ENCODE peak calls at places on chromosomes 4 and X, in eight cellular contexts. One of them, this sample, is unnamed.
A peak's percentile ranks its signal among the peaks of the same experiment; 100 is the strongest.

GRCh38 chr4:109169160-109169559 is 133.3 kb downstream of the COL25A1 start:
- DNase-seq in HFF-Myc: no peak
- DNase-seq in heart right ventricle: no peak
- DNase-seq in endothelial cell: no peak
- DNase-seq in GM12865: no peak
- DNase-seq in GM10248: no peak
- DNase-seq in heart left ventricle: no peak
- DNase-seq in nephron progenitor cell: no peak
- DNase-seq in this sample: no peak

GRCh38 chrX:110924871-110925270 is 129.3 kb upstream of the CHRDL1 start:
- DNase-seq in HFF-Myc: no peak
- DNase-seq in heart right ventricle: no peak
- DNase-seq in endothelial cell: no peak
- DNase-seq in GM12865: no peak
- DNase-seq in GM10248: no peak
- DNase-seq in heart left ventricle: no peak
- DNase-seq in nephron progenitor cell: no peak
- DNase-seq in this sample: no peak

GRCh38 chr4:9703391-9703790 is 78.0 kb upstream of the DRD5 start:
- DNase-seq in HFF-Myc: no peak
- DNase-seq in heart right ventricle: peak; percentile 37
- DNase-seq in endothelial cell: peak; percentile 79
- DNase-seq in GM12865: peak; percentile 74
- DNase-seq in GM10248: peak; percentile 58
- DNase-seq in heart left ventricle: no peak
- DNase-seq in nephron progenitor cell: peak; percentile 74
- DNase-seq in this sample: peak; percentile 72

GRCh38 chr4:636628-636950 is 11.2 kb downstream of the PDE6B start:
- DNase-seq in HFF-Myc: no peak
- DNase-seq in heart right ventricle: no peak
- DNase-seq in endothelial cell: no peak
- DNase-seq in GM12865: no peak
- DNase-seq in GM10248: no peak
- DNase-seq in heart left ventricle: peak; percentile 37
- DNase-seq in nephron progenitor cell: no peak
- DNase-seq in this sample: no peak

GRCh38 chr4:104451573-104451972 is 43.1 kb downstream of the CXXC4 start:
- DNase-seq in HFF-Myc: no peak
- DNase-seq in heart right ventricle: no peak
- DNase-seq in endothelial cell: no peak
- DNase-seq in GM12865: peak; percentile 40
- DNase-seq in GM10248: no peak
- DNase-seq in heart left ventricle: no peak
- DNase-seq in nephron progenitor cell: no peak
- DNase-seq in this sample: peak; percentile 4

GRCh38 chr4:145698507-145698906 is 18.6 kb downstream of the C4orf51 start:
- DNase-seq in HFF-Myc: no peak
- DNase-seq in heart right ventricle: no peak
- DNase-seq in endothelial cell: no peak
- DNase-seq in GM12865: no peak
- DNase-seq in GM10248: no peak
- DNase-seq in heart left ventricle: no peak
- DNase-seq in nephron progenitor cell: no peak
- DNase-seq in this sample: no peak

GRCh38 chr4:72314869-72315268 is 254.2 kb downstream of the ADAMTS3 start:
- DNase-seq in HFF-Myc: peak; percentile 43
- DNase-seq in heart right ventricle: no peak
- DNase-seq in endothelial cell: no peak
- DNase-seq in GM12865: no peak
- DNase-seq in GM10248: no peak
- DNase-seq in heart left ventricle: no peak
- DNase-seq in nephron progenitor cell: no peak
- DNase-seq in this sample: no peak

GRCh38 chrX:152817082-152817744 is 13.3 kb downstream of the CETN2 start:
- DNase-seq in HFF-Myc: no peak
- DNase-seq in heart right ventricle: no peak
- DNase-seq in endothelial cell: peak; percentile 22
- DNase-seq in GM12865: peak; percentile 15
- DNase-seq in GM10248: no peak
- DNase-seq in heart left ventricle: no peak
- DNase-seq in nephron progenitor cell: peak; percentile 24
- DNase-seq in this sample: no peak

GRCh38 chr4:168648494-168648893 is 151.6 kb downstream of the PALLD start:
- DNase-seq in HFF-Myc: no peak
- DNase-seq in heart right ventricle: no peak
- DNase-seq in endothelial cell: no peak
- DNase-seq in GM12865: no peak
- DNase-seq in GM10248: no peak
- DNase-seq in heart left ventricle: no peak
- DNase-seq in nephron progenitor cell: no peak
- DNase-seq in this sample: no peak
- TF ChIP-seq CTCF in HFF-Myc: no peak
- TF ChIP-seq CTCF in heart right ventricle: no peak
- TF ChIP-seq CTCF in endothelial cell: no peak
- TF ChIP-seq CTCF in GM12865: no peak
- TF ChIP-seq CTCF in GM10248: no peak
- TF ChIP-seq CTCF in heart left ventricle: no peak
- TF ChIP-seq CTCF in nephron progenitor cell: no peak
- TF ChIP-seq CTCF in this sample: no peak

GRCh38 chrX:109632906-109633504 is 8.0 kb upstream of the KCNE5 start:
- DNase-seq in HFF-Myc: no peak
- DNase-seq in heart right ventricle: no peak
- DNase-seq in endothelial cell: peak; percentile 23
- DNase-seq in GM12865: no peak
- DNase-seq in GM10248: no peak
- DNase-seq in heart left ventricle: no peak
- DNase-seq in nephron progenitor cell: peak; percentile 40
- DNase-seq in this sample: no peak
- TF ChIP-seq CTCF in HFF-Myc: peak; percentile 42
- TF ChIP-seq CTCF in heart right ventricle: peak; percentile 55
- TF ChIP-seq CTCF in endothelial cell: peak; percentile 61
- TF ChIP-seq CTCF in GM12865: peak; percentile 15
- TF ChIP-seq CTCF in GM10248: peak; percentile 40
- TF ChIP-seq CTCF in heart left ventricle: peak; percentile 49
- TF ChIP-seq CTCF in nephron progenitor cell: peak; percentile 70
- TF ChIP-seq CTCF in this sample: peak; percentile 37

DNA sequence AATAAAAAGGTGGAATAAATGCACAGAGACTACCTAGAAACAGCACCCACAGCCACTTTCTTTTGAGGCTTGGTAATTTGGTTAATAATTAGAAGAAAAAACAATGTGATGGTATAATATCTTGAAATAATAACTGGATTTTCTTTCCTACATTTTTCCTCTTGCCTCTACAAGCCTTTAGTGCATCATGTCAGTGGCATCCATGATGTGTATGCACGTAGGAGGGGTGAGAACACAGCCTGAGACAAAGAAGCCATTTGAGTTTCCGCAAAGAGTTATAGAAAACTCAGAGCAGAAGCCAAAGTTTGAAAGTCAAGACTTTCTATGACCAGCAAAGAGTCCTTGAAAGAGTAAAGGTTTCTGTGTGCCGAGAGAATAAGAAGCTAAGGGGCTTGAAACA is 461.3 kb downstream of the BCOR start:
- DNase-seq in HFF-Myc: no peak
- DNase-seq in heart right ventricle: no peak
- DNase-seq in endothelial cell: no peak
- DNase-seq in GM12865: no peak
- DNase-seq in GM10248: no peak
- DNase-seq in heart left ventricle: no peak
- DNase-seq in nephron progenitor cell: no peak
- DNase-seq in this sample: no peak
- TF ChIP-seq CTCF in HFF-Myc: no peak
- TF ChIP-seq CTCF in heart right ventricle: no peak
- TF ChIP-seq CTCF in endothelial cell: no peak
- TF ChIP-seq CTCF in GM12865: no peak
- TF ChIP-seq CTCF in GM10248: no peak
- TF ChIP-seq CTCF in heart left ventricle: no peak
- TF ChIP-seq CTCF in nephron progenitor cell: no peak
- TF ChIP-seq CTCF in this sample: no peak

GRCh38 chr4:170374770-170375169 is 285.0 kb upstream of the AADAT start:
- DNase-seq in HFF-Myc: no peak
- DNase-seq in heart right ventricle: no peak
- DNase-seq in endothelial cell: peak; percentile 37
- DNase-seq in GM12865: peak; percentile 76
- DNase-seq in GM10248: peak; percentile 47
- DNase-seq in heart left ventricle: no peak
- DNase-seq in nephron progenitor cell: peak; percentile 8
- DNase-seq in this sample: peak; percentile 56
- TF ChIP-seq CTCF in HFF-Myc: peak; percentile 16
- TF ChIP-seq CTCF in heart right ventricle: peak; percentile 13
- TF ChIP-seq CTCF in endothelial cell: peak; percentile 72
- TF ChIP-seq CTCF in GM12865: peak; percentile 71
- TF ChIP-seq CTCF in GM10248: peak; percentile 65
- TF ChIP-seq CTCF in heart left ventricle: no peak
- TF ChIP-seq CTCF in nephron progenitor cell: peak; percentile 40
- TF ChIP-seq CTCF in this sample: peak; percentile 81

DNA sequence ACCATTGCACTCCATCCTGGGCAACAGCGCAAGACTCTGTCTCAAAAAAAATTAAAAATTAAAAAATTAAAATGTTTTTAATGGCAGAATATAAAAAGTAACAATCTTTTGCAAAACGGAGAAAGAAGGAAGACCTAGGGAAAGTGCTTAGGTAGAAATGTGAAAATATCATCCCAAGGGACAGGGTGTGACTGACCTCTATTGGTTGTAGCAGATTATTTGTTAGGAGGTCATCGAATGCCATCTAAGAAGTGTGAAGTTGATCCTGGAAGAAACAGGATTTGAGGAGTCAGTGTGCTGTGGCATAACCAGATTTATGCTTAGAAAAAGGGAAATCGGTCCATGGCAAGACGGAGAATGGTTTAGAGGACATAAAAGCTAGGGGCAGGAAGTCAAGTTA is 18.1 kb upstream of the C4orf36 start:
- DNase-seq in HFF-Myc: no peak
- DNase-seq in heart right ventricle: no peak
- DNase-seq in endothelial cell: no peak
- DNase-seq in GM12865: no peak
- DNase-seq in GM10248: no peak
- DNase-seq in heart left ventricle: no peak
- DNase-seq in nephron progenitor cell: no peak
- DNase-seq in this sample: no peak
- TF ChIP-seq CTCF in HFF-Myc: no peak
- TF ChIP-seq CTCF in heart right ventricle: no peak
- TF ChIP-seq CTCF in endothelial cell: no peak
- TF ChIP-seq CTCF in GM12865: no peak
- TF ChIP-seq CTCF in GM10248: no peak
- TF ChIP-seq CTCF in heart left ventricle: no peak
- TF ChIP-seq CTCF in nephron progenitor cell: no peak
- TF ChIP-seq CTCF in this sample: no peak

GRCh38 chr4:14383652-14384051 is 618.6 kb upstream of the CPEB2 start:
- DNase-seq in HFF-Myc: no peak
- DNase-seq in heart right ventricle: no peak
- DNase-seq in endothelial cell: no peak
- DNase-seq in GM12865: no peak
- DNase-seq in GM10248: no peak
- DNase-seq in heart left ventricle: no peak
- DNase-seq in nephron progenitor cell: no peak
- DNase-seq in this sample: no peak

GRCh38 chr4:14387647-14388046 is 614.6 kb upstream of the CPEB2 start:
- DNase-seq in HFF-Myc: no peak
- DNase-seq in heart right ventricle: no peak
- DNase-seq in endothelial cell: no peak
- DNase-seq in GM12865: no peak
- DNase-seq in GM10248: no peak
- DNase-seq in heart left ventricle: no peak
- DNase-seq in nephron progenitor cell: no peak
- DNase-seq in this sample: no peak

GRCh38 chr4:14384824-14385223 is 617.5 kb upstream of the CPEB2 start:
- DNase-seq in HFF-Myc: no peak
- DNase-seq in heart right ventricle: no peak
- DNase-seq in endothelial cell: no peak
- DNase-seq in GM12865: no peak
- DNase-seq in GM10248: no peak
- DNase-seq in heart left ventricle: no peak
- DNase-seq in nephron progenitor cell: no peak
- DNase-seq in this sample: no peak

DNA sequence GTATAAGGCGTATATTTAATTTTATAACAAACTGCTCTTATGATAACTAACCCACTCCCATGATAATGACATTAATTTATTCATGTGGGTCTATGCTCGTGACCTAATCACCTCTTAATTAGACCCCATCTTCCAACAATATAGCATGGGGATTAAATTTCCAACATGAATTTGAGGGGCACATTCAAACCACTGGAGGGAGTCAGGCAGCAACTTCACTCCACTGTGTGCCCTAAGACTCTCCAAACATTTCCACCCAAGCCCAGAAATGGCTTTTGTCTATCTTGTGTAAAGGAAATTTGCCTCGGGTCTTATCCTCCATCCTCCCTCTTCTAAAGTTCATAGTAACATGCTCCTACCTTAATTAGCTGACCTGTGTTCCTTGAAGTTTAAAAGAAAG is 616.1 kb upstream of the CPEB2 start:
- DNase-seq in HFF-Myc: no peak
- DNase-seq in heart right ventricle: no peak
- DNase-seq in endothelial cell: no peak
- DNase-seq in GM12865: no peak
- DNase-seq in GM10248: no peak
- DNase-seq in heart left ventricle: no peak
- DNase-seq in nephron progenitor cell: no peak
- DNase-seq in this sample: no peak
- TF ChIP-seq CTCF in HFF-Myc: no peak
- TF ChIP-seq CTCF in heart right ventricle: no peak
- TF ChIP-seq CTCF in endothelial cell: no peak
- TF ChIP-seq CTCF in GM12865: no peak
- TF ChIP-seq CTCF in GM10248: no peak
- TF ChIP-seq CTCF in heart left ventricle: no peak
- TF ChIP-seq CTCF in nephron progenitor cell: no peak
- TF ChIP-seq CTCF in this sample: no peak

DNA sequence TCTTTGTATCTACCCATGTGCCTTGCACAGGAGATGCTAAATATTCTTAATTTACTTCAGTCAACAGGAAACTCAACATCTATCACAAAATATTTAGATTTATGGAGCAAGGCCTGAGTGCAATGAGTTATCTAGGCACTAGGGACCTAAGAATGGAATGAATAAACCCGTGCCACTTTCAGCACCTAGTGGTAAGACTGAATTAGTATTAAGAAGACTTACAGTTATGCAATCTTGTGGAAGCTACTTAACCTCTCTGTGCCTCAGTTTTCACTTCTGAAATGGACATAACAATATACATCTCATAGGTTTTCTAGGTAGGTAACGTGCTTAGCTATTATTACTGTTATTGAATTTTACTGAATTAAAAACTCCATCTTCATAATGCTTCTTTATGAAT is 144.6 kb upstream of the MAP3K15 start:
- DNase-seq in HFF-Myc: no peak
- DNase-seq in heart right ventricle: no peak
- DNase-seq in endothelial cell: no peak
- DNase-seq in GM12865: no peak
- DNase-seq in GM10248: no peak
- DNase-seq in heart left ventricle: no peak
- DNase-seq in nephron progenitor cell: no peak
- DNase-seq in this sample: no peak
- TF ChIP-seq CTCF in HFF-Myc: no peak
- TF ChIP-seq CTCF in heart right ventricle: no peak
- TF ChIP-seq CTCF in endothelial cell: no peak
- TF ChIP-seq CTCF in GM12865: no peak
- TF ChIP-seq CTCF in GM10248: no peak
- TF ChIP-seq CTCF in heart left ventricle: no peak
- TF ChIP-seq CTCF in nephron progenitor cell: no peak
- TF ChIP-seq CTCF in this sample: no peak

This sample was measured in GM13977.